ENCODE peak calls at places on chromosomes 2 and 18, in six cellular contexts. One of them, this sample, is unnamed.
A peak's percentile ranks its signal among the peaks of the same experiment; 100 is the strongest.

GRCh38 chr2:57105694-57106093 is 921.9 kb downstream of the CCDC85A start:
- DNase-seq in NCI-H2029 treated with DMSO at 0.1 percent for 48 hours: no peak
- DNase-seq in sigmoid colon: no peak
- DNase-seq in stimulated activated CD8-positive, alpha-beta memory T cell treated with anti-CD3 and anti-CD28 coated beads, Interleukin-4, amount 100 ng/mL, for 1 hour: no peak
- DNase-seq in fibroblast of the conjunctiva: no peak
- DNase-seq in WERI-Rb-1: no peak
- DNase-seq in this sample: no peak

GRCh38 chr2:166593403-166593802 is 99.4 kb upstream of the SCN7A start:
- DNase-seq in NCI-H2029 treated with DMSO at 0.1 percent for 48 hours: no peak
- DNase-seq in sigmoid colon: no peak
- DNase-seq in stimulated activated CD8-positive, alpha-beta memory T cell treated with anti-CD3 and anti-CD28 coated beads, Interleukin-4, amount 100 ng/mL, for 1 hour: no peak
- DNase-seq in fibroblast of the conjunctiva: peak; percentile 23
- DNase-seq in WERI-Rb-1: no peak
- DNase-seq in this sample: no peak

GRCh38 chr2:154497019-154497418 is 201.5 kb upstream of the KCNJ3 start:
- DNase-seq in NCI-H2029 treated with DMSO at 0.1 percent for 48 hours: no peak
- DNase-seq in sigmoid colon: no peak
- DNase-seq in stimulated activated CD8-positive, alpha-beta memory T cell treated with anti-CD3 and anti-CD28 coated beads, Interleukin-4, amount 100 ng/mL, for 1 hour: no peak
- DNase-seq in fibroblast of the conjunctiva: no peak
- DNase-seq in WERI-Rb-1: no peak
- DNase-seq in this sample: no peak

GRCh38 chr18:3703732-3704176 is 253.8 kb downstream of the TGIF1 start:
- DNase-seq in NCI-H2029 treated with DMSO at 0.1 percent for 48 hours: no peak
- DNase-seq in sigmoid colon: no peak
- DNase-seq in stimulated activated CD8-positive, alpha-beta memory T cell treated with anti-CD3 and anti-CD28 coated beads, Interleukin-4, amount 100 ng/mL, for 1 hour: no peak
- DNase-seq in fibroblast of the conjunctiva: peak; percentile 28
- DNase-seq in WERI-Rb-1: peak; percentile 54
- DNase-seq in this sample: no peak

GRCh38 chr18:79927597-79928562 is 23.6 kb downstream of the SLC66A2 start:
- DNase-seq in NCI-H2029 treated with DMSO at 0.1 percent for 48 hours: no peak
- DNase-seq in sigmoid colon: peak; percentile 34
- DNase-seq in stimulated activated CD8-positive, alpha-beta memory T cell treated with anti-CD3 and anti-CD28 coated beads, Interleukin-4, amount 100 ng/mL, for 1 hour: no peak
- DNase-seq in fibroblast of the conjunctiva: no peak
- DNase-seq in WERI-Rb-1: peak; percentile 92
- DNase-seq in this sample: peak; percentile 83

GRCh38 chr2:127081826-127082633 is 24.9 kb downstream of the BIN1 start:
- DNase-seq in NCI-H2029 treated with DMSO at 0.1 percent for 48 hours: no peak
- DNase-seq in sigmoid colon: no peak
- DNase-seq in stimulated activated CD8-positive, alpha-beta memory T cell treated with anti-CD3 and anti-CD28 coated beads, Interleukin-4, amount 100 ng/mL, for 1 hour: peak; percentile 42
- DNase-seq in fibroblast of the conjunctiva: no peak
- DNase-seq in WERI-Rb-1: peak; percentile 64
- DNase-seq in this sample: no peak

GRCh38 chr2:191565647-191566198 is 112.2 kb upstream of the NABP1 start:
- DNase-seq in NCI-H2029 treated with DMSO at 0.1 percent for 48 hours: no peak
- DNase-seq in sigmoid colon: no peak
- DNase-seq in stimulated activated CD8-positive, alpha-beta memory T cell treated with anti-CD3 and anti-CD28 coated beads, Interleukin-4, amount 100 ng/mL, for 1 hour: no peak
- DNase-seq in fibroblast of the conjunctiva: no peak
- DNase-seq in WERI-Rb-1: no peak
- DNase-seq in this sample: no peak

GRCh38 chr18:23812566-23813440 is 123.5 kb downstream of the LAMA3 start:
- DNase-seq in NCI-H2029 treated with DMSO at 0.1 percent for 48 hours: peak; percentile 5
- DNase-seq in sigmoid colon: no peak
- DNase-seq in stimulated activated CD8-positive, alpha-beta memory T cell treated with anti-CD3 and anti-CD28 coated beads, Interleukin-4, amount 100 ng/mL, for 1 hour: no peak
- DNase-seq in fibroblast of the conjunctiva: no peak
- DNase-seq in WERI-Rb-1: no peak
- DNase-seq in this sample: no peak

GRCh38 chr18:28078849-28079248 is 98.1 kb downstream of the CDH2 start:
- DNase-seq in NCI-H2029 treated with DMSO at 0.1 percent for 48 hours: no peak
- DNase-seq in sigmoid colon: no peak
- DNase-seq in stimulated activated CD8-positive, alpha-beta memory T cell treated with anti-CD3 and anti-CD28 coated beads, Interleukin-4, amount 100 ng/mL, for 1 hour: no peak
- DNase-seq in fibroblast of the conjunctiva: no peak
- DNase-seq in WERI-Rb-1: no peak
- DNase-seq in this sample: no peak